ENCODE peak calls at places on chromosomes 3 and 15, in nine cellular contexts. One of them, this sample, is unnamed.

GRCh38 chr3:125214738-125215137 is 2.2 kb upstream of the SLC12A8 start:
- DNase-seq in renal cortical epithelial cell: no peak
- DNase-seq in H54: no peak
- DNase-seq in AG09319: no peak
- DNase-seq in cardiac muscle cell: no peak
- DNase-seq in GM12892: no peak
- DNase-seq in CD4-positive, alpha-beta memory T cell: no peak
- DNase-seq in NCI-H446 treated with DMSO at 0.1 percent for 48 hours: no peak
- DNase-seq in body of pancreas: no peak
- DNase-seq in this sample: no peak

GRCh38 chr15:28125673-28126651 is 26.8 kb upstream of the OCA2 start:
- DNase-seq in renal cortical epithelial cell: peak
- DNase-seq in H54: no peak
- DNase-seq in AG09319: peak
- DNase-seq in cardiac muscle cell: peak
- DNase-seq in GM12892: no peak
- DNase-seq in CD4-positive, alpha-beta memory T cell: peak
- DNase-seq in NCI-H446 treated with DMSO at 0.1 percent for 48 hours: no peak
- DNase-seq in body of pancreas: no peak
- DNase-seq in this sample: no peak

GRCh38 chr3:141355242-141355641 is 13.1 kb upstream of the ZBTB38 start:
- DNase-seq in renal cortical epithelial cell: no peak
- DNase-seq in H54: no peak
- DNase-seq in AG09319: no peak
- DNase-seq in cardiac muscle cell: no peak
- DNase-seq in GM12892: no peak
- DNase-seq in CD4-positive, alpha-beta memory T cell: no peak
- DNase-seq in NCI-H446 treated with DMSO at 0.1 percent for 48 hours: no peak
- DNase-seq in body of pancreas: no peak
- DNase-seq in this sample: no peak

GRCh38 chr3:113746069-113746954 is at the start of gene NAA50:
- DNase-seq in renal cortical epithelial cell: peak
- DNase-seq in H54: peak
- DNase-seq in AG09319: peak
- DNase-seq in cardiac muscle cell: peak
- DNase-seq in GM12892: peak
- DNase-seq in CD4-positive, alpha-beta memory T cell: peak
- DNase-seq in NCI-H446 treated with DMSO at 0.1 percent for 48 hours: peak
- DNase-seq in body of pancreas: peak
- DNase-seq in this sample: peak

GRCh38 chr3:184711366-184712247 is at the start of gene MAGEF1:
- DNase-seq in renal cortical epithelial cell: peak
- DNase-seq in H54: peak
- DNase-seq in AG09319: peak
- DNase-seq in cardiac muscle cell: peak
- DNase-seq in GM12892: peak
- DNase-seq in CD4-positive, alpha-beta memory T cell: peak
- DNase-seq in NCI-H446 treated with DMSO at 0.1 percent for 48 hours: peak
- DNase-seq in body of pancreas: peak
- DNase-seq in this sample: peak

GRCh38 chr15:31384568-31384967 is 57.9 kb downstream of the KLF13 start:
- DNase-seq in renal cortical epithelial cell: no peak
- DNase-seq in H54: no peak
- DNase-seq in AG09319: no peak
- DNase-seq in cardiac muscle cell: no peak
- DNase-seq in GM12892: no peak
- DNase-seq in CD4-positive, alpha-beta memory T cell: no peak
- DNase-seq in NCI-H446 treated with DMSO at 0.1 percent for 48 hours: no peak
- DNase-seq in body of pancreas: no peak
- DNase-seq in this sample: no peak

GRCh38 chr15:68187559-68187958 is 17.6 kb downstream of the CALML4 start:
- DNase-seq in renal cortical epithelial cell: no peak
- DNase-seq in H54: no peak
- DNase-seq in AG09319: peak
- DNase-seq in cardiac muscle cell: peak
- DNase-seq in GM12892: no peak
- DNase-seq in CD4-positive, alpha-beta memory T cell: no peak
- DNase-seq in NCI-H446 treated with DMSO at 0.1 percent for 48 hours: peak
- DNase-seq in body of pancreas: peak
- DNase-seq in this sample: no peak

GRCh38 chr3:119795849-119796248 is 13.9 kb downstream of the NR1I2 start:
- DNase-seq in renal cortical epithelial cell: no peak
- DNase-seq in H54: no peak
- DNase-seq in AG09319: no peak
- DNase-seq in cardiac muscle cell: no peak
- DNase-seq in GM12892: no peak
- DNase-seq in CD4-positive, alpha-beta memory T cell: no peak
- DNase-seq in NCI-H446 treated with DMSO at 0.1 percent for 48 hours: no peak
- DNase-seq in body of pancreas: no peak
- DNase-seq in this sample: no peak

GRCh38 chr3:43257850-43258249 is 28.5 kb upstream of the SNRK start:
- DNase-seq in renal cortical epithelial cell: peak
- DNase-seq in H54: no peak
- DNase-seq in AG09319: no peak
- DNase-seq in cardiac muscle cell: no peak
- DNase-seq in GM12892: no peak
- DNase-seq in CD4-positive, alpha-beta memory T cell: no peak
- DNase-seq in NCI-H446 treated with DMSO at 0.1 percent for 48 hours: no peak
- DNase-seq in body of pancreas: peak
- DNase-seq in this sample: no peak

GRCh38 chr15:67504796-67505195 is 16.1 kb upstream of the C15orf61 start:
- DNase-seq in renal cortical epithelial cell: no peak
- DNase-seq in H54: no peak
- DNase-seq in AG09319: peak
- DNase-seq in cardiac muscle cell: no peak
- DNase-seq in GM12892: no peak
- DNase-seq in CD4-positive, alpha-beta memory T cell: no peak
- DNase-seq in NCI-H446 treated with DMSO at 0.1 percent for 48 hours: no peak
- DNase-seq in body of pancreas: no peak
- DNase-seq in this sample: no peak